ENCODE peak calls at places on chromosomes 13 and 19, in five cellular contexts. V is thoracic aorta, U is foreskin keratinocyte, Q is pulmonary artery endothelial cell, Y is epithelial cell of esophagus. F is an unnamed sample.

GRCh38 chr19:21143846-21144245 is 2.0 kb downstream of the ZNF431 start:
- DNase-seq in V (no peak), U (peak), Q (no peak), Y (peak), F (no peak)

GRCh38 chr19:36421749-36422481 is 3.5 kb upstream of the ZFP82 start:
- DNase-seq in V (no peak), U (no peak), Q (no peak), Y (no peak), F (no peak)

GRCh38 chr13:111371211-111371610 is 50.8 kb downstream of the TEX29 start:
- DNase-seq in V (no peak), U (no peak), Q (no peak), Y (no peak), F (no peak)

GRCh38 chr13:21608961-21609360 is 5.0 kb upstream of the MICU2 start:
- DNase-seq in V (no peak), U (no peak), Q (no peak), Y (peak), F (no peak)

GRCh38 chr13:45349438-45349837 is 8.5 kb upstream of the TPT1 start:
- DNase-seq in V (no peak), U (no peak), Q (no peak), Y (peak), F (no peak)

GRCh38 chr19:42345191-42345812 is 19.9 kb downstream of the MEGF8 start:
- DNase-seq in V (no peak), U (no peak), Q (no peak), Y (no peak), F (no peak)

GRCh38 chr19:5536337-5536894 is 31.3 kb downstream of the TINCR start:
- DNase-seq in V (no peak), U (no peak), Q (no peak), Y (peak), F (no peak)

GRCh38 chr13:110218601-110219201 is 88.3 kb downstream of the COL4A1 start:
- DNase-seq in V (no peak), U (no peak), Q (no peak), Y (no peak), F (no peak)

GRCh38 chr13:43364210-43365041 is 341.0 kb downstream of the DNAJC15 start:
- DNase-seq in V (no peak), U (no peak), Q (peak), Y (no peak), F (no peak)

GRCh38 chr13:73767747-73768315 is 366.4 kb downstream of the KLF12 start:
- DNase-seq in V (no peak), U (no peak), Q (no peak), Y (peak), F (peak)

GRCh38 chr19:38727868-38728660 is 16.2 kb downstream of the CAPN12 start:
- DNase-seq in V (no peak), U (no peak), Q (no peak), Y (no peak), F (no peak)

GRCh38 chr19:8575467-8575997 is 1.7 kb downstream of the MYO1F start:
- DNase-seq in V (no peak), U (no peak), Q (no peak), Y (no peak), F (peak)

GRCh38 chr19:48818234-48818823 is 7.5 kb upstream of the BCAT2 start:
- DNase-seq in V (no peak), U (no peak), Q (no peak), Y (no peak), F (no peak)

GRCh38 chr19:40305403-40305802 is 20.3 kb upstream of the AKT2 start:
- DNase-seq in V (no peak), U (no peak), Q (peak), Y (peak), F (peak)

GRCh38 chr19:17873661-17874422 is 2.1 kb downstream of the SLC5A5 start:
- DNase-seq in V (no peak), U (no peak), Q (no peak), Y (peak), F (peak)

GRCh38 chr19:28466107-28467045 is 746.6 kb downstream of the UQCRFS1 start:
- DNase-seq in V (no peak), U (peak), Q (no peak), Y (peak), F (peak)